ENCODE peak calls at places on chromosomes 3 and 15, in four cellular contexts. One of them, this sample, is unnamed.

GRCh38 chr15:51499379-51499976 is 123.1 kb downstream of the DMXL2 start:
- DNase-seq in GM12878: no peak
- DNase-seq in K562: peak; percentile 41
- DNase-seq in HepG2: peak; percentile 43
- DNase-seq in this sample: no peak

GRCh38 chr15:99452728-99453643 is 112.8 kb upstream of the MEF2A start:
- DNase-seq in GM12878: peak; percentile 60
- DNase-seq in K562: no peak
- DNase-seq in HepG2: peak; percentile 30
- DNase-seq in this sample: no peak

GRCh38 chr15:77830041-77830440 is 197.3 kb upstream of the LINGO1 start:
- DNase-seq in GM12878: no peak
- DNase-seq in K562: peak; percentile 22
- DNase-seq in HepG2: no peak
- DNase-seq in this sample: no peak

GRCh38 chr15:76994971-76995945 is at the start of gene PSTPIP1:
- DNase-seq in GM12878: no peak
- DNase-seq in K562: no peak
- DNase-seq in HepG2: no peak
- DNase-seq in this sample: peak; percentile 11

GRCh38 chr15:96553931-96554330 is 223.4 kb downstream of the NR2F2 start:
- DNase-seq in GM12878: no peak
- DNase-seq in K562: no peak
- DNase-seq in HepG2: no peak
- DNase-seq in this sample: no peak

GRCh38 chr15:98120561-98120960 is 160.1 kb downstream of the ARRDC4 start:
- DNase-seq in GM12878: no peak
- DNase-seq in K562: no peak
- DNase-seq in HepG2: no peak
- DNase-seq in this sample: no peak

GRCh38 chr3:152943645-152944044 is 108.7 kb downstream of the P2RY1 start:
- DNase-seq in GM12878: no peak
- DNase-seq in K562: no peak
- DNase-seq in HepG2: no peak
- DNase-seq in this sample: no peak

GRCh38 chr15:93932164-93932776 is 299.1 kb upstream of the MCTP2 start:
- DNase-seq in GM12878: no peak
- DNase-seq in K562: no peak
- DNase-seq in HepG2: no peak
- DNase-seq in this sample: no peak

GRCh38 chr3:3817870-3818269 is 18.6 kb downstream of the LRRN1 start:
- DNase-seq in GM12878: no peak
- DNase-seq in K562: no peak
- DNase-seq in HepG2: no peak
- DNase-seq in this sample: no peak

GRCh38 chr3:31488475-31489017 is 44.2 kb upstream of the STT3B start:
- DNase-seq in GM12878: no peak
- DNase-seq in K562: no peak
- DNase-seq in HepG2: no peak
- DNase-seq in this sample: no peak

GRCh38 chr3:14429237-14429636 is 26.8 kb downstream of the SLC6A6 start:
- DNase-seq in GM12878: no peak
- DNase-seq in K562: no peak
- DNase-seq in HepG2: no peak
- DNase-seq in this sample: no peak

GRCh38 chr3:77039606-77040553 is at the start of gene ROBO2:
- DNase-seq in GM12878: no peak
- DNase-seq in K562: peak; percentile 10
- DNase-seq in HepG2: no peak
- DNase-seq in this sample: peak; percentile 80

GRCh38 chr3:81425198-81425868 is 336.1 kb downstream of the GBE1 start:
- DNase-seq in GM12878: no peak
- DNase-seq in K562: no peak
- DNase-seq in HepG2: no peak
- DNase-seq in this sample: no peak

GRCh38 chr3:145798005-145798404 is 363.0 kb downstream of the PLOD2 start:
- DNase-seq in GM12878: no peak
- DNase-seq in K562: no peak
- DNase-seq in HepG2: no peak
- DNase-seq in this sample: no peak

GRCh38 chr15:75720787-75721461 is 8.3 kb upstream of the CSPG4 start:
- DNase-seq in GM12878: no peak
- DNase-seq in K562: peak; percentile 60
- DNase-seq in HepG2: peak; percentile 50
- DNase-seq in this sample: peak; percentile 54

GRCh38 chr15:71313806-71314205 is 198.5 kb downstream of the THSD4 start:
- DNase-seq in GM12878: no peak
- DNase-seq in K562: no peak
- DNase-seq in HepG2: no peak
- DNase-seq in this sample: no peak

GRCh38 chr15:67107014-67107812 is 41.8 kb downstream of the SMAD3 start:
- DNase-seq in GM12878: no peak
- DNase-seq in K562: peak; percentile 44
- DNase-seq in HepG2: peak; percentile 65
- DNase-seq in this sample: no peak

GRCh38 chr15:39304201-39304841 is 276.6 kb upstream of the THBS1 start:
- DNase-seq in GM12878: no peak
- DNase-seq in K562: no peak
- DNase-seq in HepG2: no peak
- DNase-seq in this sample: no peak

GRCh38 chr3:55951371-55951770 is 464.3 kb upstream of the WNT5A start:
- DNase-seq in GM12878: no peak
- DNase-seq in K562: no peak
- DNase-seq in HepG2: no peak
- DNase-seq in this sample: no peak
- TF ChIP-seq TCF7 in GM12878: no peak
- TF ChIP-seq TCF7 in K562: no peak
- TF ChIP-seq TCF7 in HepG2: no peak
- TF ChIP-seq TCF7 in this sample: no peak

DNA sequence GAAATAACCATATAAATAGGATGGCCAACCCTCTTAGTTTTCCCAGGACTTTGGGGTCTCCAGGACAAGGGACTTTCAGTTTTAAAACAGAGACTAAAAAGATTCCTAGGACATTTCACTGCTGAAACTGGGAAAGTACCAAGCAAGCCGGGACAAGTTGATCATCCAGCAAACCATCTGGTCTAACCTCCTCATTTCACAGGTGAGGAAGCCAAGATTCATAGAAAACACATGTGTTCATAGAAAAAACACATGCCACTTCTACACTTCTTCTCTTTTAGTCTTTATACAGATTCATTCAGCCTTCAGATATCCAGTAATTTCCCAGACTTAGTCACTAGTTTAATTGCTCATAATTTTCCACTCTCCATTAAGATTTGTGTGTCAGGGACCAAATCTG is 165.6 kb upstream of the CCDC54 start:
- DNase-seq in GM12878: no peak
- DNase-seq in K562: no peak
- DNase-seq in HepG2: no peak
- DNase-seq in this sample: no peak
- TF ChIP-seq TCF7 in GM12878: no peak
- TF ChIP-seq TCF7 in K562: no peak
- TF ChIP-seq TCF7 in HepG2: no peak
- TF ChIP-seq TCF7 in this sample: no peak

GRCh38 chr3:185656321-185656840 is 70.3 kb downstream of the SENP2 start:
- DNase-seq in GM12878: no peak
- DNase-seq in K562: no peak
- DNase-seq in HepG2: no peak
- DNase-seq in this sample: no peak
- TF ChIP-seq TCF7 in GM12878: no peak
- TF ChIP-seq TCF7 in K562: no peak
- TF ChIP-seq TCF7 in HepG2: no peak
- TF ChIP-seq TCF7 in this sample: no peak

GRCh38 chr15:43911235-43911661 is 84.4 kb downstream of the WDR76 start:
- DNase-seq in GM12878: no peak
- DNase-seq in K562: no peak
- DNase-seq in HepG2: no peak
- DNase-seq in this sample: no peak

GRCh38 chr15:43912208-43912607 is 85.4 kb downstream of the WDR76 start:
- DNase-seq in GM12878: no peak
- DNase-seq in K562: no peak
- DNase-seq in HepG2: no peak
- DNase-seq in this sample: no peak

GRCh38 chr15:43913941-43914340 is 87.1 kb downstream of the WDR76 start:
- DNase-seq in GM12878: no peak
- DNase-seq in K562: no peak
- DNase-seq in HepG2: no peak
- DNase-seq in this sample: no peak

GRCh38 chr15:43915820-43916660 is 89.2 kb downstream of the WDR76 start:
- DNase-seq in GM12878: no peak
- DNase-seq in K562: no peak
- DNase-seq in HepG2: no peak
- DNase-seq in this sample: no peak

DNA sequence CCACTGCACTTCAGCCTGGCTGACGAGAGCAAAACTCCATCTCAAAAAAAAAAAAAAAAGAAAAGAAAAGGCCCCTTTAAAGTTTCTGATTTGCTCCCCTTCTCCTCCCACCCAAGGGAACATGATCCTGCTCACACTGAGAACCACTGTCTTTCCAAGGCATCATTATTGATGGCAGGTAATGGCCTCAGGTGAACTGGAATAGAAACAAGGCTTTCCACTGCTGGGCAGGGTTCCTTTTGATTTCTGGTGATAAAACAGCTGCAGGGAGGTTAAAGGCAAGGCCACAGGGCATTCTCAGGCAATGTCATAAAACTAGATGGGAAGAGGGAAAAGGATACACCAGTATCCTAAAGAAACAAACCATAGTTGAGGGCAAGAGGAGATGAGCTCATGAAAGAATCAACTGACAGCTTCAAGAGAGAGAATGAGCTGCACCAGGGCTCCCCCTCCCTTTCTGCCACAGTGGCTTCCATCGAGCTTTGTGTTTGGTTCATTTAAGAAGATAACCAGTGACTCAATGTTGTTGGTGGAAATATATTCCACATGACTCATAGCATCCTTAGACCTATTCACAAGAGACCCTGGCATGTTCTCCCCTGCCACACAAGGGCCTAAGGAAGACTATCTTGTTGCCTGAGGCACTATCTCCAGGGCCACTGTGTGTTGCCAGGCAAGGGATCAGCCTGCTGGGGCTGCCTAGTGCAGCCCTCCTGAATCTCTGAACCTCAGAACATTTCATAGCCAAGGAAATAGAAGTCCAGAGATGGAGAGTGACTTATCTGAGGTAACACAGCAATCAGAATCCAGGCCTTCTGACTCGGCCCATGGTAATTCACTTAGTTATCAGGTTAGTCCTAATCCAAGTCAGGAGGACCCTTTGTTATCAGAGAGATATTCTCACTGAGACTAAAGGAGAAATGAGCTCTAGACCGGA is 86.5 kb downstream of the WDR76 start:
- DNase-seq in GM12878: no peak
- DNase-seq in K562: no peak
- DNase-seq in HepG2: peak; percentile 46
- DNase-seq in this sample: no peak
- TF ChIP-seq TCF7 in GM12878: no peak
- TF ChIP-seq TCF7 in K562: no peak
- TF ChIP-seq TCF7 in HepG2: no peak
- TF ChIP-seq TCF7 in this sample: no peak

DNA sequence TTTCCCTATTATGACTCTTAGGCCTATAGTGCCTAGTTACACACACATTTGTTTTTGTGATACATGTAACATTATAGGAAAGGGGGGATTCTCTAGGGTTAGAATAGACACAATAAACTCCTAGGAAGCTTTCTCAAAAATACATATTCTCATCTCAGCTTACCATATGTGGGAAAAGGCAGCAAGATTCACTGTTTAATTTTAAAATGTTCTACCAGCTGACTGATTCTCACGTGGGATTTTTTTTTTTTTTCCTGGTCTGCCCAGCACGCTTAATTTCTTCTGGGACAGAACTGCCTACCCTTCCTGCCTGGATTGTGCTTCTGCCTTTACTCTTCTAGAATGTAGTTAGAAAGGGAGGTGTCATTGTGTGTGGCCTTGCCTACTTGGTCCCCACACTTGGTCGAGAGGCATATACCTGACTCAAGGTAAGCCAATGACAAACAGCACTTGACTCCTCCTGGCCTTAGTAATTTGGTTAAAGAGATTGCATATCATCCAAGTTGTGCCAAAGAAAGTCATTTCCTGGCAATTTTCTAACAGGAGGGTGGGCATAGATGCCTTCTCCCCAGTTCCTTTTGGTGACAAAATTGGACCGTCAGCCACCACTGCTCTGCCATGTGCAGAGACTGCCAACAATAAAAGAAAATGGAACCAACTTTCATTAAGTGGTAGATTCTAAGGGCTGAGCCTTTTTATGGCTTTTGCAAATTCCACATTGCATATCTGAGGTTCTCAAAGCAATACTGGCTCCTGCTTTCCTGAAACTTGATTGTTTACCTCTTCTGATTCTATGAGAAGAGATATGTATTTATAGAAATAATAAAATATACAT is 8.0 kb upstream of the LEKR1 start:
- DNase-seq in GM12878: no peak
- DNase-seq in K562: no peak
- DNase-seq in HepG2: no peak
- DNase-seq in this sample: no peak
- TF ChIP-seq TCF7 in GM12878: no peak
- TF ChIP-seq TCF7 in K562: no peak
- TF ChIP-seq TCF7 in HepG2: no peak
- TF ChIP-seq TCF7 in this sample: no peak

GRCh38 chr3:65665922-65666321 is 372.8 kb downstream of the MAGI1 start:
- DNase-seq in GM12878: no peak
- DNase-seq in K562: no peak
- DNase-seq in HepG2: no peak
- DNase-seq in this sample: no peak
- TF ChIP-seq TCF7 in GM12878: no peak
- TF ChIP-seq TCF7 in K562: no peak
- TF ChIP-seq TCF7 in HepG2: no peak
- TF ChIP-seq TCF7 in this sample: no peak

GRCh38 chr3:177516130-177517011 is 319.1 kb upstream of the TBL1XR1 start:
- DNase-seq in GM12878: no peak
- DNase-seq in K562: no peak
- DNase-seq in HepG2: peak; percentile 74
- DNase-seq in this sample: no peak
- TF ChIP-seq TCF7 in GM12878: no peak
- TF ChIP-seq TCF7 in K562: no peak
- TF ChIP-seq TCF7 in HepG2: peak; percentile 42
- TF ChIP-seq TCF7 in this sample: no peak